ENCODE peak calls at places on chromosomes 3 and 15, in nine cellular contexts. S is colonic mucosa; F is GM23248; Q is psoas muscle; K is CD4-positive, CD25-positive, alpha-beta regulatory T cell; X is left lung; Y is thoracic aorta; P is naive thymus-derived CD4-positive, alpha-beta T cell; C is cardiac muscle cell. R is an unnamed sample.
A peak's percentile ranks its signal among the peaks of the same experiment; 100 is the strongest.

GRCh38 chr15:52392008-52392687 is 96.5 kb upstream of the MYO5C start:
- DNase-seq in S (no peak), F (peak; percentile 87), Q (no peak), K (no peak), X (no peak), Y (no peak), P (no peak), C (no peak), R (peak; percentile 55)

GRCh38 chr15:69141286-69141701 is 19.1 kb upstream of the GLCE start:
- DNase-seq in S (no peak), F (peak; percentile 20), Q (no peak), K (no peak), X (no peak), Y (no peak), P (no peak), C (no peak), R (no peak)

GRCh38 chr15:62606376-62607164 is 436.0 kb upstream of the TPM1 start:
- DNase-seq in S (no peak), F (peak; percentile 97), Q (no peak), K (no peak), X (no peak), Y (no peak), P (no peak), C (no peak), R (peak; percentile 83)

GRCh38 chr15:48315041-48315440 is 16.2 kb upstream of the DUT start:
- DNase-seq in S (no peak), F (no peak), Q (no peak), K (no peak), X (no peak), Y (no peak), P (no peak), C (no peak), R (no peak)

GRCh38 chr3:179027326-179027900 is 44.2 kb downstream of the ZMAT3 start:
- DNase-seq in S (no peak), F (peak; percentile 35), Q (no peak), K (no peak), X (no peak), Y (no peak), P (peak; percentile 31), C (no peak), R (no peak)

GRCh38 chr15:52529289-52529929 is 729 bp upstream of the MYO5A start:
- DNase-seq in S (peak; percentile 23), F (no peak), Q (no peak), K (peak; percentile 42), X (no peak), Y (no peak), P (no peak), C (no peak), R (no peak)

GRCh38 chr3:178245385-178245778 is 290.9 kb upstream of the KCNMB2 start:
- DNase-seq in S (no peak), F (no peak), Q (no peak), K (no peak), X (no peak), Y (no peak), P (no peak), C (no peak), R (no peak)

GRCh38 chr15:27057904-27058645 is 87.1 kb downstream of the GABRG3 start:
- DNase-seq in S (no peak), F (peak; percentile 76), Q (no peak), K (no peak), X (no peak), Y (no peak), P (no peak), C (no peak), R (no peak)

GRCh38 chr3:63976166-63976861 is 47.0 kb downstream of the PSMD6 start:
- DNase-seq in S (no peak), F (peak; percentile 96), Q (no peak), K (no peak), X (no peak), Y (no peak), P (no peak), C (no peak), R (peak; percentile 73)

GRCh38 chr3:52428151-52429005 is 16.5 kb downstream of the SEMA3G start:
- DNase-seq in S (peak; percentile 69), F (peak; percentile 85), Q (no peak), K (peak; percentile 62), X (no peak), Y (no peak), P (peak; percentile 21), C (peak; percentile 74), R (no peak)

GRCh38 chr3:53789459-53789858 is 56.8 kb downstream of the CHDH start:
- DNase-seq in S (no peak), F (no peak), Q (no peak), K (no peak), X (no peak), Y (no peak), P (no peak), C (no peak), R (no peak)

GRCh38 chr15:86163771-86164170 is 84.1 kb downstream of the AGBL1 start:
- DNase-seq in S (no peak), F (no peak), Q (no peak), K (no peak), X (no peak), Y (no peak), P (no peak), C (no peak), R (no peak)

DNA sequence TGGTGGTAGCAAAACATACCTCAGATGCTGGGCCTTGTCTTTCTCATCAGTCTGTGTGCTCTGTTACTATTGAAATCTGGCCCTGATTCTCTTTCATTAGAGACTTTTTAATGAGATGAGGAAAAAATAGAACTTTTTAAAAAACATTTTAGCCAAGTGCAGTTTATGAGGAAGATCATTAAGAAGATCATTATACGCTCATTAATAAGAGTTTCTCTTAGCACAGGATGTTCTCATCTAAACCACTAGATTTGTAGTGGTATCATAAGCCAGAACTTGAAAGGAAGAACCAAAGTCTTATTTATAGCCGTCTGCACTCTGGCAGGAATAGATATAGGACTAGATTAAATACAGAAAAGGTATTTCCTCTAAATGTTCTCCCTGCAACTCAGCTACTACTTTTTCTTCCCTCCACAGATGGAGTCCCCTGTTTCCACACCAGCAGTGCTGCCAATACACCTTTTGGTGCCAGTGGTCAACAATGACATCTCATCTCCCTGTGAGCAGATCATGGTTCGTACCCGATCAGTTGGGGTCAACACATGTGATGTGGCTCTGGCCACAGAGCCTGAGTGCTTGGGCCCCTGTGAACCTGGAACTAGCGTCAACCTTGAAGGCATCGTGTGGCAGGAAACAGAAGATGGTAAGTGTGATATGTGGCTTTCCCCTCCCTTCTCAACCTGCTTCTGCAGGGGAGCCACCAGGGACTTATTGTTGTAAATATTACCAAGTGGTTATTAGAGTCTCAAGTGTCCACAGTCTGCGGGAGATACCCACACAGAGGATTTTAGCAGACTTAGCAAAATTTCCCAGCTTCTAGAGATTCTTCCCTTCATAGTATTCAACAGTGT is 152.8 kb downstream of the RBPMS2 start:
- DNase-seq in S (no peak), F (no peak), Q (no peak), K (peak; percentile 78), X (no peak), Y (no peak), P (peak; percentile 74), C (no peak), R (no peak)
- H3K27ac ChIP-seq in S (peak overlapping the region; percentile 32), F (no peak overlapping the region), Q (no peak overlapping the region), K (peak overlapping the region; percentile 69), X (no peak overlapping the region), Y (no peak overlapping the region), P (peak overlapping the region; percentile 55), C (peak overlapping the region; percentile 30), R (no peak overlapping the region)

GRCh38 chr15:65393091-65393490 is 15.3 kb upstream of the IGDCC3 start:
- DNase-seq in S (no peak), F (no peak), Q (no peak), K (no peak), X (no peak), Y (no peak), P (no peak), C (no peak), R (no peak)
- H3K27ac ChIP-seq in S (no peak overlapping the region), F (no peak overlapping the region), Q (no peak overlapping the region), K (no peak overlapping the region), X (no peak overlapping the region), Y (no peak overlapping the region), P (no peak overlapping the region), C (no peak overlapping the region), R (no peak overlapping the region)

GRCh38 chr3:16468114-16469098 is 45.1 kb downstream of the RFTN1 start:
- DNase-seq in S (no peak), F (no peak), Q (no peak), K (peak; percentile 52), X (no peak), Y (no peak), P (peak; percentile 68), C (peak; percentile 66), R (no peak)

GRCh38 chr3:16471897-16472296 is 41.6 kb downstream of the RFTN1 start:
- DNase-seq in S (no peak), F (no peak), Q (no peak), K (no peak), X (no peak), Y (no peak), P (no peak), C (no peak), R (no peak)

GRCh38 chr3:16467368-16467767 is 46.1 kb downstream of the RFTN1 start:
- DNase-seq in S (no peak), F (no peak), Q (no peak), K (peak; percentile 52), X (no peak), Y (no peak), P (peak; percentile 42), C (no peak), R (no peak)

GRCh38 chr3:16472593-16472992 is 40.9 kb downstream of the RFTN1 start:
- DNase-seq in S (no peak), F (no peak), Q (no peak), K (no peak), X (no peak), Y (no peak), P (no peak), C (no peak), R (no peak)

GRCh38 chr3:16470590-16470989 is 42.9 kb downstream of the RFTN1 start:
- DNase-seq in S (no peak), F (no peak), Q (no peak), K (no peak), X (no peak), Y (no peak), P (no peak), C (no peak), R (no peak)
- H3K27ac ChIP-seq in S (no peak overlapping the region), F (no peak overlapping the region), Q (no peak overlapping the region), K (no peak overlapping the region), X (no peak overlapping the region), Y (peak overlapping the region; percentile 88), P (no peak overlapping the region), C (no peak overlapping the region), R (no peak overlapping the region)

DNA sequence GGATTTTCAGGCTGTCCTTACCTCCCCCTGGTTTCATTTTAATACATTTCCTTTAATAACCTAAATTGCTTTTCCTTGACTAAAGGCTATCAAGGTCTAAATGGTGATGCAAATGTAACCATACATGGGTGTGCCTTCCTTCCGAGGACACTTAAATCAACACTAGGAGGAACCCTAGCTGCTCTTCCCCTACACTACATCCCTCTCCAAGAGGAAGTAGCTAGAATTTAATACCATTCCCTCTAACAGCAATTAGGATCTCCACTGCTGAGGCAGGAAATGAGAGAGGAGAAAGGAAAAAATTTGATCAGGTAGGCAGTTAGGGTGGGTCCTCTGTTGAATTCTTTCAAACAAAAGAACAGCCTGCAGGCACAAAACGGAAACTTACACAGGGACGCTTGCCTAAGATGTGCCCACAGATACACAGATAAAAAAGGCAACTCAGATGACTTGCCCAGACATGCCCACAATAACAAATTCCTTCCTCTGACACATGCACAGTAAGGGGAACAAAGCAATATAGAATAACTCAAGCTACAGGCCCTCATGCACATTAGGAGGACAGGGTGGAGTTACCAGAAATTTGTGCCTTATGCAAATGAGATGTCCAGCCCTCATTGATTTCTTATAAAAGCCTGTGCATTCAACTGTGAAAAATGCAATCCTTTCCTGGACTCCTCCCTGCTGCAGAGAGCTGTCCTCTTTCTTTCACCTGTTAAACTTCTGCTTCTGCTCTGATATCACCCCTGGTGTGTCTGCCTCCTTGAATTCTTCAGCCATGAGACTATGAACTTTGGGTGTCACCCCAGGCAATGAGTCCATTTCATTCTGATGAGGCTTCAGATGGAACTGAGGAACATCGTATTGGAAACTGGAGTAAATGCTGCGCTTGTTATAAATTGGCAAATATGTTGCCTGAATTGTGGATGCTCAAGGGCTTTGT is 1024.3 kb upstream of the CADM2 start:
- DNase-seq in S (no peak), F (no peak), Q (no peak), K (no peak), X (no peak), Y (no peak), P (no peak), C (no peak), R (peak; percentile 96)
- H3K27ac ChIP-seq in S (no peak overlapping the region), F (no peak overlapping the region), Q (peak overlapping the region; percentile 51), K (no peak overlapping the region), X (no peak overlapping the region), Y (no peak overlapping the region), P (no peak overlapping the region), C (no peak overlapping the region), R (peak overlapping the region; percentile 95)